ENCODE peak calls at places on chromosomes 6 and 20, in nine cellular contexts. One of them, this sample, is unnamed.

GRCh38 chr20:45154183-45154582 is 20.5 kb upstream of the PI3 start:
- DNase-seq in NCI-H2171: no peak
- DNase-seq in PC-9: no peak
- DNase-seq in Kasumi-1: no peak
- DNase-seq in KG1: no peak
- DNase-seq in ELF-1: no peak
- DNase-seq in anterior cingulate cortex: no peak
- DNase-seq in NCI-H1436: no peak
- DNase-seq in ACHN: no peak
- DNase-seq in this sample: no peak

GRCh38 chr20:46951840-46952497 is 57.3 kb downstream of the EYA2 start:
- DNase-seq in NCI-H2171: no peak
- DNase-seq in PC-9: no peak
- DNase-seq in Kasumi-1: no peak
- DNase-seq in KG1: no peak
- DNase-seq in ELF-1: no peak
- DNase-seq in anterior cingulate cortex: no peak
- DNase-seq in NCI-H1436: no peak
- DNase-seq in ACHN: no peak
- DNase-seq in this sample: no peak

GRCh38 chr6:83853178-83853967 is at the start of gene RIPPLY2:
- DNase-seq in NCI-H2171: peak; percentile 86
- DNase-seq in PC-9: no peak
- DNase-seq in Kasumi-1: no peak
- DNase-seq in KG1: peak; percentile 7
- DNase-seq in ELF-1: peak; percentile 52
- DNase-seq in anterior cingulate cortex: peak; percentile 71
- DNase-seq in NCI-H1436: peak; percentile 54
- DNase-seq in ACHN: peak; percentile 3
- DNase-seq in this sample: peak; percentile 25

GRCh38 chr6:43846556-43846955 is 76.5 kb downstream of the VEGFA start:
- DNase-seq in NCI-H2171: no peak
- DNase-seq in PC-9: no peak
- DNase-seq in Kasumi-1: no peak
- DNase-seq in KG1: no peak
- DNase-seq in ELF-1: no peak
- DNase-seq in anterior cingulate cortex: no peak
- DNase-seq in NCI-H1436: no peak
- DNase-seq in ACHN: no peak
- DNase-seq in this sample: no peak

GRCh38 chr20:23397961-23398360 is 23.3 kb downstream of the NAPB start:
- DNase-seq in NCI-H2171: no peak
- DNase-seq in PC-9: no peak
- DNase-seq in Kasumi-1: peak; percentile 67
- DNase-seq in KG1: no peak
- DNase-seq in ELF-1: no peak
- DNase-seq in anterior cingulate cortex: no peak
- DNase-seq in NCI-H1436: no peak
- DNase-seq in ACHN: peak; percentile 49
- DNase-seq in this sample: no peak

GRCh38 chr6:107284805-107285204 is 169.5 kb upstream of the BEND3 start:
- DNase-seq in NCI-H2171: no peak
- DNase-seq in PC-9: no peak
- DNase-seq in Kasumi-1: no peak
- DNase-seq in KG1: no peak
- DNase-seq in ELF-1: no peak
- DNase-seq in anterior cingulate cortex: no peak
- DNase-seq in NCI-H1436: no peak
- DNase-seq in ACHN: no peak
- DNase-seq in this sample: no peak

GRCh38 chr6:100035873-100036653 is 42.0 kb upstream of the MCHR2 start:
- DNase-seq in NCI-H2171: no peak
- DNase-seq in PC-9: no peak
- DNase-seq in Kasumi-1: no peak
- DNase-seq in KG1: no peak
- DNase-seq in ELF-1: no peak
- DNase-seq in anterior cingulate cortex: no peak
- DNase-seq in NCI-H1436: no peak
- DNase-seq in ACHN: peak; percentile 41
- DNase-seq in this sample: no peak

GRCh38 chr20:47304287-47304686 is 52.2 kb downstream of the ZMYND8 start:
- DNase-seq in NCI-H2171: no peak
- DNase-seq in PC-9: no peak
- DNase-seq in Kasumi-1: no peak
- DNase-seq in KG1: no peak
- DNase-seq in ELF-1: no peak
- DNase-seq in anterior cingulate cortex: no peak
- DNase-seq in NCI-H1436: no peak
- DNase-seq in ACHN: no peak
- DNase-seq in this sample: no peak

GRCh38 chr6:25173951-25174474 is 105.2 kb upstream of the CARMIL1 start:
- DNase-seq in NCI-H2171: no peak
- DNase-seq in PC-9: peak; percentile 66
- DNase-seq in Kasumi-1: peak; percentile 2
- DNase-seq in KG1: no peak
- DNase-seq in ELF-1: no peak
- DNase-seq in anterior cingulate cortex: no peak
- DNase-seq in NCI-H1436: no peak
- DNase-seq in ACHN: peak; percentile 55
- DNase-seq in this sample: no peak

GRCh38 chr20:46512943-46513844 is at the start of gene ZNF334:
- DNase-seq in NCI-H2171: peak; percentile 93
- DNase-seq in PC-9: peak; percentile 28
- DNase-seq in Kasumi-1: no peak
- DNase-seq in KG1: no peak
- DNase-seq in ELF-1: peak; percentile 91
- DNase-seq in anterior cingulate cortex: peak; percentile 55
- DNase-seq in NCI-H1436: peak; percentile 57
- DNase-seq in ACHN: no peak
- DNase-seq in this sample: peak; percentile 94

GRCh38 chr20:47951521-47951951 is 166.3 kb upstream of the SULF2 start:
- DNase-seq in NCI-H2171: no peak
- DNase-seq in PC-9: no peak
- DNase-seq in Kasumi-1: no peak
- DNase-seq in KG1: no peak
- DNase-seq in ELF-1: peak; percentile 28
- DNase-seq in anterior cingulate cortex: no peak
- DNase-seq in NCI-H1436: no peak
- DNase-seq in ACHN: no peak
- DNase-seq in this sample: no peak

GRCh38 chr20:62067547-62068260 is 2.0 kb upstream of the TAF4 start:
- DNase-seq in NCI-H2171: no peak
- DNase-seq in PC-9: no peak
- DNase-seq in Kasumi-1: peak; percentile 29
- DNase-seq in KG1: peak; percentile 3
- DNase-seq in ELF-1: no peak
- DNase-seq in anterior cingulate cortex: no peak
- DNase-seq in NCI-H1436: no peak
- DNase-seq in ACHN: no peak
- DNase-seq in this sample: no peak

GRCh38 chr6:162435071-162435470 is 292.5 kb downstream of the PRKN start:
- DNase-seq in NCI-H2171: no peak
- DNase-seq in PC-9: no peak
- DNase-seq in Kasumi-1: no peak
- DNase-seq in KG1: no peak
- DNase-seq in ELF-1: no peak
- DNase-seq in anterior cingulate cortex: no peak
- DNase-seq in NCI-H1436: no peak
- DNase-seq in ACHN: no peak
- DNase-seq in this sample: no peak

GRCh38 chr6:166758136-166758704 is 131.2 kb upstream of the RPS6KA2 start:
- DNase-seq in NCI-H2171: no peak
- DNase-seq in PC-9: no peak
- DNase-seq in Kasumi-1: no peak
- DNase-seq in KG1: no peak
- DNase-seq in ELF-1: no peak
- DNase-seq in anterior cingulate cortex: no peak
- DNase-seq in NCI-H1436: no peak
- DNase-seq in ACHN: no peak
- DNase-seq in this sample: no peak

GRCh38 chr20:35695978-35696377 is 3.2 kb downstream of the NFS1 start:
- DNase-seq in NCI-H2171: no peak
- DNase-seq in PC-9: no peak
- DNase-seq in Kasumi-1: no peak
- DNase-seq in KG1: no peak
- DNase-seq in ELF-1: no peak
- DNase-seq in anterior cingulate cortex: no peak
- DNase-seq in NCI-H1436: no peak
- DNase-seq in ACHN: no peak
- DNase-seq in this sample: no peak